ENCODE peak calls at places on chromosomes 11 and 22, in six cellular contexts. X is A549, R is adipocyte, J is adrenal gland, H is fibroblast of the aortic adventitia, I is AG04450. A is an unnamed sample.
A peak's percentile ranks its signal among the peaks of the same experiment; 100 is the strongest.

GRCh38 chr11:58958500-58958899 is 19.2 kb downstream of the GLYATL1 start:
- DNase-seq in R (peak; percentile 21), I (no peak), H (peak; percentile 22), X (peak; percentile 19), J (no peak), A (peak; percentile 10)

GRCh38 chr11:75492181-75492820 is 33.4 kb downstream of the GDPD5 start:
- DNase-seq in J (no peak), I (no peak), X (no peak), R (no peak), H (no peak), A (no peak)

GRCh38 chr22:30870451-30871345 is 97.9 kb downstream of the MORC2 start:
- DNase-seq in H (no peak), R (no peak), I (no peak), J (peak; percentile 41), X (no peak), A (no peak)

GRCh38 chr11:7204778-7205177 is 46.9 kb upstream of the SYT9 start:
- DNase-seq in I (no peak), H (peak; percentile 23), X (no peak), J (no peak), R (no peak), A (no peak)

GRCh38 chr11:48538991-48539390 is 50.4 kb downstream of the OR4A47 start:
- DNase-seq in J (no peak), X (no peak), I (no peak), R (no peak), H (no peak), A (no peak)

GRCh38 chr22:29369460-29369859 is 18.9 kb downstream of the AP1B1 start:
- DNase-seq in I (no peak), X (no peak), R (no peak), J (peak; percentile 86), H (peak; percentile 80), A (peak; percentile 73)

GRCh38 chr11:12439615-12440014 is 62.2 kb downstream of the PARVA start:
- DNase-seq in J (no peak), R (no peak), H (no peak), I (no peak), X (no peak), A (no peak)

GRCh38 chr11:77115181-77115611 is 12.6 kb downstream of the OMP start:
- DNase-seq in H (no peak), R (no peak), I (no peak), X (peak; percentile 23), J (no peak), A (peak; percentile 33)

GRCh38 chr11:12287009-12287373 is 90.4 kb upstream of the PARVA start:
- DNase-seq in J (peak; percentile 74), R (peak; percentile 94), H (peak; percentile 97), X (peak; percentile 86), I (peak; percentile 92), A (no peak)

GRCh38 chr11:8229299-8230177 is 34.1 kb downstream of the LMO1 start:
- DNase-seq in H (no peak), J (peak; percentile 89), I (no peak), X (no peak), R (no peak), A (no peak)

GRCh38 chr22:48367731-48368130 is 1459.9 kb downstream of the BRD1 start:
- DNase-seq in X (no peak), R (no peak), J (no peak), I (no peak), H (no peak), A (no peak)

GRCh38 chr11:88508808-88509581 is 171.5 kb upstream of the CTSC start:
- DNase-seq in I (no peak), H (no peak), R (peak; percentile 55), X (peak; percentile 10), J (no peak), A (no peak)

GRCh38 chr22:42062506-42063190 is 8.0 kb downstream of the NAGA start:
- DNase-seq in I (no peak), J (peak; percentile 42), X (no peak), R (no peak), H (no peak), A (no peak)

GRCh38 chr11:78110830-78111229 is 28.6 kb downstream of the ALG8 start:
- DNase-seq in H (peak; percentile 8), X (no peak), R (peak; percentile 43), I (no peak), J (no peak), A (no peak)

GRCh38 chr11:45320366-45320765 is 34.2 kb upstream of the SYT13 start:
- DNase-seq in I (no peak), X (no peak), J (no peak), H (no peak), R (no peak), A (no peak)

GRCh38 chr22:47132428-47132825 is 370.0 kb downstream of the TBC1D22A start:
- DNase-seq in H (no peak), J (no peak), I (no peak), R (no peak), X (no peak), A (no peak)

GRCh38 chr11:111586305-111586915 is 15.8 kb upstream of the SIK2 start:
- DNase-seq in I (no peak), H (peak; percentile 71), X (peak; percentile 56), R (peak; percentile 80), J (no peak), A (peak; percentile 60)

GRCh38 chr11:12119502-12119901 is 9.1 kb downstream of the MICAL2 start:
- DNase-seq in I (no peak), X (no peak), J (no peak), H (no peak), R (no peak), A (no peak)

GRCh38 chr22:31284241-31284745 is 8.0 kb downstream of the PIK3IP1 start:
- DNase-seq in R (no peak), J (peak; percentile 52), X (no peak), H (no peak), I (no peak), A (no peak)

GRCh38 chr11:27237641-27238040 is 125.4 kb downstream of the CCDC34 start:
- DNase-seq in R (no peak), X (no peak), J (no peak), I (no peak), H (no peak), A (no peak)

GRCh38 chr22:17707526-17707925 is 66.7 kb downstream of the BID start:
- DNase-seq in X (no peak), I (no peak), H (peak; percentile 54), R (peak; percentile 72), J (no peak), A (no peak)
- H3K4me3 ChIP-seq in X (peak overlapping the region; percentile 49), I (peak overlapping the region; percentile 51), H (peak overlapping the region; percentile 65), R (peak overlapping the region; percentile 86), J (no peak overlapping the region), A (no peak overlapping the region)

DNA sequence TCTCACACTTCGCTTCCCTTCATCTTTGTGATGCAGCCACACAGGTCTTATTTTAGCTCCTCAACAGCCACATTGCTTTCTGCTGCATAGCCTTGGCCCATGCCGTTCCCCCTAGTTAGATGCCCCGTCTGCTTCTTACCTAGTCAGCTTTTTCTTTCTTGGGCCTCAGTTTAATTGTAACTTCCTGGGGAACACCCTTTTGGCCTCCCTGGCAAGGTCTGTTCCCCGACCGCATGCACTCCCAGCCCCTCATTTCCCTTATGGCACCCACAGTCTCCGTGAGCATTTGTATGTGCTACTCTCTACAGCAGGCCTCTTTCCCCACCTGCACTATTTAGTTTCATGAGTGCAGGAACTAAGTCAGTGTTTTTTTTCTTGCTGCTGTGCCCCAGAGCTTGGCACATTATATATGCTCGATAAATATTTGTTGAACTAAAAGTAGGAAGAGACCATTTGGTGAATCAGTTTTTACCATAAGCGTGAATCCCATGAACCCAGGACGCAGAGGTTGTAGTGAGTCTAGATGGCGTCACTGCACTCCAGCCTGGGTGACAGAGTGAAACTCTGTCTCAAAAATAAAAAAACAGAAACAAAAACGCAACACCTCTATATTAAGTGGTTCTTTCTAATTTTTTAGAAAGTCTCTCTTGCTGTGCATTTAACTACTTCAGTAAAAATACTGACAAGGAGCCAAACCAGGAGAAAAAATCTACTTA is 38.5 kb downstream of the TNRC6B start:
- DNase-seq in I (no peak), H (no peak), X (no peak), J (peak; percentile 20), R (no peak), A (no peak)
- H3K4me3 ChIP-seq in I (no peak overlapping the region), H (no peak overlapping the region), X (no peak overlapping the region), J (no peak overlapping the region), R (no peak overlapping the region), A (no peak overlapping the region)

GRCh38 chr11:69873166-69874077 is 54.2 kb upstream of the FGF3 start:
- DNase-seq in H (no peak), I (no peak), R (no peak), X (no peak), J (peak; percentile 29), A (no peak)
- H3K4me3 ChIP-seq in H (no peak overlapping the region), I (no peak overlapping the region), R (no peak overlapping the region), X (no peak overlapping the region), J (no peak overlapping the region), A (no peak overlapping the region)

DNA sequence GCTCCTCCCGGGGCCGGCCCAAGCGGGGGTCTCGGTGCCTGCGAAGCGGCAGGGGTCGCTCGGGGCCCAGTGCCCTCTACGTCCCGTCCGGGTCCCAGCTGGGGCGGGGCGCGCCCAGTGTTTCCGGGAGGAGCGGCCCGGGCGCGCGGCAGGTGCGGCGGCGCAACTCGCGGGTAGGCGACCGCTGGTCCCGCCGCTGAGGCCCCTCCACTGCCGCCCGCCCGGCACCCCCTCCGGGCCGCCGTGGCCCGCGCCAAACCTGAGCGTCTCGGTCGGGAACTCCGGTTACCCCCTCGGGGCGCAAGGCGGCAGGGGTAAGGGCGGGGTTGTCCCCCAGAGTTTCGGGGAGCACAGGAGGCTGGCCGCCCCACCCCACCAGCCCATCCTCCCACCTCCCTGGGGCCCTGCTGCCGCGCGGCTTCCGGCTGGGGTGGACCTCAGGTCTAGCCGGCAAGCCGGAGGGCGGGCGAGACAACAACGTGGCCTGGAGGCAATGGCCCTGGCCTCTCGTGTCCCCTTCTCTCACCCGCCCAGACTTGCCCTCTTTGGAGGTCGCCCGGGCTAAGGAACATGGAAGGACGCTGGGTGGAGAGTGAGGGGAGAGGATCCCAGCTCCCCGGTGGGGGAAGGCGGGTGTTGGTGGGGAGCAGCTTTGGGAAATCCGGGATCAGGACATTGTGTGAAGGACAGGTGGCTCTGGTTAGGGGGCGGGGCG is 416 bp upstream of the CRACR2B start:
- DNase-seq in R (no peak), J (no peak), H (no peak), I (no peak), X (no peak), A (no peak)
- H3K4me3 ChIP-seq in R (peak overlapping the region; percentile 37), J (no peak overlapping the region), H (peak overlapping the region; percentile 9), I (peak overlapping the region; percentile 7), X (peak overlapping the region; percentile 52), A (peak overlapping the region; percentile 33)

GRCh38 chr11:34086554-34087278 is 18.7 kb upstream of the NAT10 start:
- DNase-seq in J (no peak), X (no peak), R (no peak), H (no peak), I (no peak), A (no peak)
- H3K4me3 ChIP-seq in J (no peak overlapping the region), X (no peak overlapping the region), R (no peak overlapping the region), H (no peak overlapping the region), I (no peak overlapping the region), A (no peak overlapping the region)